ENCODE peak calls at places on chromosomes 7 and 10, in seven cellular contexts. One of them, this sample, is unnamed.

GRCh38 chr7:131302876-131303707 is 24.6 kb upstream of the MKLN1 start:
- DNase-seq in IMR-90: peak
- DNase-seq in H9: peak
- DNase-seq in trophoblast cell: peak
- DNase-seq in mesendoderm: peak
- DNase-seq in neuronal stem cell: no peak
- DNase-seq in mesenchymal stem cell: peak
- DNase-seq in this sample: peak

GRCh38 chr10:80202934-80203834 is 2.2 kb downstream of the ANXA11 start:
- DNase-seq in IMR-90: peak
- DNase-seq in H9: peak
- DNase-seq in trophoblast cell: peak
- DNase-seq in mesendoderm: peak
- DNase-seq in neuronal stem cell: no peak
- DNase-seq in mesenchymal stem cell: peak
- DNase-seq in this sample: no peak

GRCh38 chr10:33196377-33196706 is 138.1 kb downstream of the NRP1 start:
- DNase-seq in IMR-90: no peak
- DNase-seq in H9: no peak
- DNase-seq in trophoblast cell: no peak
- DNase-seq in mesendoderm: no peak
- DNase-seq in neuronal stem cell: no peak
- DNase-seq in mesenchymal stem cell: no peak
- DNase-seq in this sample: no peak

GRCh38 chr7:132203021-132203420 is 373.2 kb downstream of the PLXNA4 start:
- DNase-seq in IMR-90: no peak
- DNase-seq in H9: peak
- DNase-seq in trophoblast cell: no peak
- DNase-seq in mesendoderm: peak
- DNase-seq in neuronal stem cell: no peak
- DNase-seq in mesenchymal stem cell: no peak
- DNase-seq in this sample: no peak

GRCh38 chr10:29748109-29748650 is 113.4 kb upstream of the SVIL start:
- DNase-seq in IMR-90: no peak
- DNase-seq in H9: no peak
- DNase-seq in trophoblast cell: no peak
- DNase-seq in mesendoderm: peak
- DNase-seq in neuronal stem cell: no peak
- DNase-seq in mesenchymal stem cell: no peak
- DNase-seq in this sample: no peak

GRCh38 chr7:121624922-121625321 is 228.8 kb upstream of the FAM3C start:
- DNase-seq in IMR-90: no peak
- DNase-seq in H9: no peak
- DNase-seq in trophoblast cell: peak
- DNase-seq in mesendoderm: no peak
- DNase-seq in neuronal stem cell: no peak
- DNase-seq in mesenchymal stem cell: no peak
- DNase-seq in this sample: no peak

GRCh38 chr7:40977533-40977932 is 725.4 kb downstream of the INHBA start:
- DNase-seq in IMR-90: no peak
- DNase-seq in H9: no peak
- DNase-seq in trophoblast cell: no peak
- DNase-seq in mesendoderm: no peak
- DNase-seq in neuronal stem cell: no peak
- DNase-seq in mesenchymal stem cell: no peak
- DNase-seq in this sample: no peak

GRCh38 chr7:24923172-24923865 is 56.7 kb downstream of the OSBPL3 start:
- DNase-seq in IMR-90: no peak
- DNase-seq in H9: no peak
- DNase-seq in trophoblast cell: no peak
- DNase-seq in mesendoderm: no peak
- DNase-seq in neuronal stem cell: no peak
- DNase-seq in mesenchymal stem cell: no peak
- DNase-seq in this sample: no peak

GRCh38 chr7:116785851-116786250 is 76.5 kb upstream of the CAPZA2 start:
- DNase-seq in IMR-90: no peak
- DNase-seq in H9: no peak
- DNase-seq in trophoblast cell: no peak
- DNase-seq in mesendoderm: no peak
- DNase-seq in neuronal stem cell: no peak
- DNase-seq in mesenchymal stem cell: no peak
- DNase-seq in this sample: no peak

GRCh38 chr10:84138478-84139125 is 707 bp upstream of the GHITM start:
- DNase-seq in IMR-90: peak
- DNase-seq in H9: no peak
- DNase-seq in trophoblast cell: peak
- DNase-seq in mesendoderm: no peak
- DNase-seq in neuronal stem cell: no peak
- DNase-seq in mesenchymal stem cell: peak
- DNase-seq in this sample: no peak

GRCh38 chr7:80929619-80930018 is 10.8 kb upstream of the SEMA3C start:
- DNase-seq in IMR-90: peak
- DNase-seq in H9: no peak
- DNase-seq in trophoblast cell: no peak
- DNase-seq in mesendoderm: no peak
- DNase-seq in neuronal stem cell: no peak
- DNase-seq in mesenchymal stem cell: no peak
- DNase-seq in this sample: no peak

GRCh38 chr10:124213471-124213870 is 120.1 kb upstream of the CHST15 start:
- DNase-seq in IMR-90: no peak
- DNase-seq in H9: no peak
- DNase-seq in trophoblast cell: peak
- DNase-seq in mesendoderm: no peak
- DNase-seq in neuronal stem cell: no peak
- DNase-seq in mesenchymal stem cell: no peak
- DNase-seq in this sample: no peak

GRCh38 chr7:132049462-132050304 is 493.3 kb upstream of the PODXL start:
- DNase-seq in IMR-90: peak
- DNase-seq in H9: peak
- DNase-seq in trophoblast cell: peak
- DNase-seq in mesendoderm: peak
- DNase-seq in neuronal stem cell: peak
- DNase-seq in mesenchymal stem cell: peak
- DNase-seq in this sample: peak

GRCh38 chr10:89887830-89888229 is 186.4 kb downstream of the KIF20B start:
- DNase-seq in IMR-90: no peak
- DNase-seq in H9: no peak
- DNase-seq in trophoblast cell: peak
- DNase-seq in mesendoderm: no peak
- DNase-seq in neuronal stem cell: no peak
- DNase-seq in mesenchymal stem cell: no peak
- DNase-seq in this sample: no peak

GRCh38 chr10:74640134-74640533 is 186.3 kb upstream of the KAT6B start:
- DNase-seq in IMR-90: peak
- DNase-seq in H9: peak
- DNase-seq in trophoblast cell: no peak
- DNase-seq in mesendoderm: peak
- DNase-seq in neuronal stem cell: peak
- DNase-seq in mesenchymal stem cell: peak
- DNase-seq in this sample: no peak

GRCh38 chr10:105243381-105243780 is 602.3 kb downstream of the SORCS3 start:
- DNase-seq in IMR-90: no peak
- DNase-seq in H9: no peak
- DNase-seq in trophoblast cell: no peak
- DNase-seq in mesendoderm: no peak
- DNase-seq in neuronal stem cell: no peak
- DNase-seq in mesenchymal stem cell: no peak
- DNase-seq in this sample: no peak

GRCh38 chr10:120336910-120337540 is 120.0 kb upstream of the PLPP4 start:
- DNase-seq in IMR-90: peak
- DNase-seq in H9: peak
- DNase-seq in trophoblast cell: peak
- DNase-seq in mesendoderm: peak
- DNase-seq in neuronal stem cell: peak
- DNase-seq in mesenchymal stem cell: peak
- DNase-seq in this sample: peak
- H2AK5ac ChIP-seq in IMR-90: no peak
- H2AK5ac ChIP-seq in H9: no peak
- H2AK5ac ChIP-seq in trophoblast cell: no peak
- H2AK5ac ChIP-seq in mesendoderm: no peak
- H2AK5ac ChIP-seq in neuronal stem cell: no peak
- H2AK5ac ChIP-seq in mesenchymal stem cell: no peak
- H2AK5ac ChIP-seq in this sample: no peak

GRCh38 chr7:8490391-8490790 is 57.0 kb downstream of the NXPH1 start:
- DNase-seq in IMR-90: no peak
- DNase-seq in H9: no peak
- DNase-seq in trophoblast cell: no peak
- DNase-seq in mesendoderm: no peak
- DNase-seq in neuronal stem cell: no peak
- DNase-seq in mesenchymal stem cell: no peak
- DNase-seq in this sample: no peak
- H2AK5ac ChIP-seq in IMR-90: no peak
- H2AK5ac ChIP-seq in H9: no peak
- H2AK5ac ChIP-seq in trophoblast cell: no peak
- H2AK5ac ChIP-seq in mesendoderm: no peak
- H2AK5ac ChIP-seq in neuronal stem cell: no peak
- H2AK5ac ChIP-seq in mesenchymal stem cell: no peak
- H2AK5ac ChIP-seq in this sample: no peak

GRCh38 chr7:35729966-35730345 is 35.0 kb upstream of the HERPUD2 start:
- DNase-seq in IMR-90: no peak
- DNase-seq in H9: no peak
- DNase-seq in trophoblast cell: no peak
- DNase-seq in mesendoderm: no peak
- DNase-seq in neuronal stem cell: no peak
- DNase-seq in mesenchymal stem cell: no peak
- DNase-seq in this sample: no peak
- H2AK5ac ChIP-seq in IMR-90: no peak
- H2AK5ac ChIP-seq in H9: no peak
- H2AK5ac ChIP-seq in trophoblast cell: no peak
- H2AK5ac ChIP-seq in mesendoderm: no peak
- H2AK5ac ChIP-seq in neuronal stem cell: no peak
- H2AK5ac ChIP-seq in mesenchymal stem cell: no peak
- H2AK5ac ChIP-seq in this sample: no peak

DNA sequence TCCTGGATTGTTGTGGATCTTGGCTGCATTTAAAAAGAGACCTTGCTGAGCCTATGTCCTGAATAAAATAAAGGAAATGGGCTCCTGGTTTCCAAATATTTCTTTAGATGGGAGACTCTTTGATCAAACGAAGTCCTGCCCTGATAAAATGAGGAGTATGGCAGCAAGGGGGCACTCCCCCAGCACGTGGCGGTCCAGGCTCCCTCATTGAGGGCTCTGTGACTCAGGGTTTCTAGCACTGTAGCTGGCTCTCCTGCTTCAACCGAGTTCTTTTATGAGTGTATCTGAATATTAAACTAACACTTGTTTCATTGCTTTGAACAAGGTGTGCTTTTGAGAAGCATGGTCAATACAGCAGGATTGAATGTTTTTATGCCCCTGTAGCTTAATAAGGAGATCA is 114.2 kb downstream of the AVL9 start:
- DNase-seq in IMR-90: no peak
- DNase-seq in H9: no peak
- DNase-seq in trophoblast cell: no peak
- DNase-seq in mesendoderm: no peak
- DNase-seq in neuronal stem cell: no peak
- DNase-seq in mesenchymal stem cell: no peak
- DNase-seq in this sample: no peak
- H2AK5ac ChIP-seq in IMR-90: no peak
- H2AK5ac ChIP-seq in H9: peak
- H2AK5ac ChIP-seq in trophoblast cell: no peak
- H2AK5ac ChIP-seq in mesendoderm: no peak
- H2AK5ac ChIP-seq in neuronal stem cell: no peak
- H2AK5ac ChIP-seq in mesenchymal stem cell: no peak
- H2AK5ac ChIP-seq in this sample: no peak

DNA sequence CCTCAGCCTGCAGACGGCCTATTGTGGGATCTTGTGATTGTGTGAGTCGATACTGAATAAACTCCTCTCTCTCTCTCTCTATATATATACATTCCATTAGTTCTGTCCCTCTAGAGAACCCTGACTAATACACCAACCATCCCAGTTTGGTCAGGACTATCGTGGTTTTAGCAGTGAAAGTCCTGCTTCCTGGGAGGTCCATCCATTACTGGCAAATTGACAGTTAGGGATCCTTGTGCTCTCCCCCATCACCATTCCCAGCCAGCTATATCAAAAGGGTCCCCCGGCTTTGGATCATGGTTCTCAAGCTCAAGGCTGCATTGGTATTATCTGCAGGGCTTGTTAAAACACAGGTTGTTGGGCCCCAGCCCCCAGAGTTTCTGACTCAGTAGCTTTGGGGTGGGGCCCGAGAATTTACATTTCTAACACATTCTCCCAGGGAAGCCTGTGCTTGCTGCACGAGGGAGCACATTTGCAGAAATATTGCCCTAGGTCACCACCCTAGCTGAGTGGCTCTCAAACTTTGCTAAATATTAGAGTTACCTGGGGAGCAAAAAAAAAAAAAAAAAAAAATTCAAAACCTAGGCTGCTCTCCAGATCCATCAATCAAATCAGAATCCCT is 899.1 kb upstream of the AUTS2 start:
- DNase-seq in IMR-90: peak
- DNase-seq in H9: no peak
- DNase-seq in trophoblast cell: no peak
- DNase-seq in mesendoderm: peak
- DNase-seq in neuronal stem cell: no peak
- DNase-seq in mesenchymal stem cell: peak
- DNase-seq in this sample: no peak
- H2AK5ac ChIP-seq in IMR-90: no peak
- H2AK5ac ChIP-seq in H9: no peak
- H2AK5ac ChIP-seq in trophoblast cell: no peak
- H2AK5ac ChIP-seq in mesendoderm: no peak
- H2AK5ac ChIP-seq in neuronal stem cell: no peak
- H2AK5ac ChIP-seq in mesenchymal stem cell: no peak
- H2AK5ac ChIP-seq in this sample: no peak

GRCh38 chr10:17816208-17816607 is 7.1 kb downstream of the MRC1 start:
- DNase-seq in IMR-90: no peak
- DNase-seq in H9: no peak
- DNase-seq in trophoblast cell: no peak
- DNase-seq in mesendoderm: no peak
- DNase-seq in neuronal stem cell: no peak
- DNase-seq in mesenchymal stem cell: no peak
- DNase-seq in this sample: no peak

GRCh38 chr10:17819836-17820235 is 10.7 kb downstream of the MRC1 start:
- DNase-seq in IMR-90: no peak
- DNase-seq in H9: no peak
- DNase-seq in trophoblast cell: no peak
- DNase-seq in mesendoderm: no peak
- DNase-seq in neuronal stem cell: no peak
- DNase-seq in mesenchymal stem cell: no peak
- DNase-seq in this sample: no peak

GRCh38 chr10:17817316-17817715 is 8.2 kb downstream of the MRC1 start:
- DNase-seq in IMR-90: no peak
- DNase-seq in H9: no peak
- DNase-seq in trophoblast cell: no peak
- DNase-seq in mesendoderm: no peak
- DNase-seq in neuronal stem cell: no peak
- DNase-seq in mesenchymal stem cell: no peak
- DNase-seq in this sample: no peak

GRCh38 chr10:17814981-17815380 is 5.8 kb downstream of the MRC1 start:
- DNase-seq in IMR-90: no peak
- DNase-seq in H9: no peak
- DNase-seq in trophoblast cell: no peak
- DNase-seq in mesendoderm: no peak
- DNase-seq in neuronal stem cell: no peak
- DNase-seq in mesenchymal stem cell: no peak
- DNase-seq in this sample: no peak

GRCh38 chr10:17817790-17818189 is 8.6 kb downstream of the MRC1 start:
- DNase-seq in IMR-90: no peak
- DNase-seq in H9: no peak
- DNase-seq in trophoblast cell: no peak
- DNase-seq in mesendoderm: no peak
- DNase-seq in neuronal stem cell: no peak
- DNase-seq in mesenchymal stem cell: no peak
- DNase-seq in this sample: no peak
- H2AK5ac ChIP-seq in IMR-90: no peak
- H2AK5ac ChIP-seq in H9: no peak
- H2AK5ac ChIP-seq in trophoblast cell: no peak
- H2AK5ac ChIP-seq in mesendoderm: no peak
- H2AK5ac ChIP-seq in neuronal stem cell: no peak
- H2AK5ac ChIP-seq in mesenchymal stem cell: no peak
- H2AK5ac ChIP-seq in this sample: no peak